ENCODE peak calls at places on chromosomes 4 and X, in nine cellular contexts. N, X, H, M, F, O, T, W and B are unnamed samples.

GRCh38 chr4:17111959-17112659 is 213.7 kb upstream of the LDB2 start:
- DNase-seq in N (no peak), X (peak), H (no peak), M (no peak), F (no peak), O (peak), T (peak), W (peak), B (peak)

GRCh38 chr4:38842998-38843397 is 13.6 kb downstream of the TLR6 start:
- DNase-seq in N (no peak), X (no peak), H (no peak), M (no peak), F (no peak), O (no peak), T (no peak), W (no peak), B (no peak)

GRCh38 chrX:131821945-131822622 is 201.0 kb upstream of the STK26 start:
- DNase-seq in N (no peak), X (no peak), H (peak), M (peak), F (no peak), O (peak), T (no peak), W (no peak), B (no peak)

GRCh38 chrX:107480272-107480671 is 30.8 kb downstream of the FRMPD3 start:
- DNase-seq in N (no peak), X (no peak), H (no peak), M (no peak), F (no peak), O (no peak), T (no peak), W (no peak), B (no peak)

GRCh38 chrX:134764202-134764785 is 106.0 kb upstream of the PLAC1 start:
- DNase-seq in N (peak), X (peak), H (peak), M (no peak), F (peak), O (peak), T (peak), W (no peak), B (peak)

GRCh38 chr4:63670735-63671134 is 738.5 kb downstream of the TECRL start:
- DNase-seq in N (no peak), X (no peak), H (no peak), M (no peak), F (no peak), O (no peak), T (no peak), W (no peak), B (no peak)

GRCh38 chrX:154096140-154097002 is 1.1 kb downstream of the MECP2 start:
- DNase-seq in N (no peak), X (peak), H (peak), M (no peak), F (no peak), O (no peak), T (peak), W (no peak), B (peak)

GRCh38 chr4:157315968-157316367 is 95.4 kb downstream of the GRIA2 start:
- DNase-seq in N (no peak), X (no peak), H (no peak), M (no peak), F (peak), O (no peak), T (no peak), W (no peak), B (no peak)

GRCh38 chrX:153375571-153375970 is 25.6 kb downstream of the PNMA6E start:
- DNase-seq in N (no peak), X (no peak), H (no peak), M (no peak), F (no peak), O (no peak), T (no peak), W (no peak), B (no peak)

GRCh38 chr4:163866728-163867313 is 372.3 kb downstream of the TMA16 start:
- DNase-seq in N (no peak), X (no peak), H (no peak), M (no peak), F (no peak), O (no peak), T (no peak), W (no peak), B (no peak)

GRCh38 chr4:147901886-147902285 is 170.0 kb downstream of the ARHGAP10 start:
- DNase-seq in N (no peak), X (no peak), H (no peak), M (no peak), F (no peak), O (no peak), T (no peak), W (no peak), B (no peak)

GRCh38 chr4:788006-788635 is 37.8 kb downstream of the CPLX1 start:
- DNase-seq in N (no peak), X (no peak), H (no peak), M (no peak), F (no peak), O (no peak), T (no peak), W (no peak), B (no peak)

GRCh38 chr4:785332-786073 is 40.4 kb downstream of the CPLX1 start:
- DNase-seq in N (no peak), X (no peak), H (no peak), M (no peak), F (no peak), O (no peak), T (no peak), W (peak), B (no peak)

GRCh38 chr4:786074-786741 is 39.7 kb downstream of the CPLX1 start:
- DNase-seq in N (no peak), X (no peak), H (no peak), M (no peak), F (no peak), O (no peak), T (no peak), W (no peak), B (no peak)

GRCh38 chr4:787561-787981 is 38.4 kb downstream of the CPLX1 start:
- DNase-seq in N (no peak), X (no peak), H (no peak), M (no peak), F (no peak), O (peak), T (no peak), W (no peak), B (no peak)

DNA sequence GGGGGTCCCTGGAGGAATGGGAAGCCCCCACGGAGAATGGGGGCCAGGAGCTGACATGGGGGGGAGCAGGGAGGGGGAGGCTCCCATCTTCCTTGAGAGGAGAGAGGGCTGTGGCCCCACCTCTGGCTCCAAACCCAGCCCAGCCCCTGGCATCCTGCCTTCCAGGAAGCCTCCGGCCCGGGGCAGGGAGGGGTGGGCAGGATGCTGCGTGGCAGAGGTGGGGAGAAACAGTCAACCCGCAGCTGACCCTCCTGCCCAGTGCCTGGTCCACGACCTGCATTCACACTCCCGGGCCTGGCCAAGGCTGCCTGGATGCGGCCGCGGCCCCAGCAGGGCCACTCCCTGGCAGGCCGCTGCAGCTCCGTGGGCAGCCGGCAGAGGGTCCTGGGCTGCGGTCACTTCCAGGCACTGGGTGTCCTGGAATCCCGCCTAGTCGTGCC is 39.0 kb downstream of the CPLX1 start:
- DNase-seq in N (no peak), X (no peak), H (no peak), M (no peak), F (peak), O (peak), T (no peak), W (no peak), B (no peak)
- TF ChIP-seq MAX in N (no peak), X (no peak), H (no peak), M (no peak), F (no peak), O (no peak), T (no peak), W (no peak), B (no peak)

GRCh38 chrX:71099736-71100135 is 4.1 kb downstream of the FOXO4 start:
- DNase-seq in N (no peak), X (no peak), H (no peak), M (no peak), F (no peak), O (no peak), T (no peak), W (peak), B (no peak)

GRCh38 chrX:71096702-71097032 is 1.0 kb downstream of the FOXO4 start:
- DNase-seq in N (no peak), X (no peak), H (no peak), M (no peak), F (no peak), O (no peak), T (no peak), W (no peak), B (no peak)

GRCh38 chrX:71095971-71096701 is 485 bp downstream of the FOXO4 start:
- DNase-seq in N (peak), X (peak), H (no peak), M (no peak), F (peak), O (peak), T (no peak), W (no peak), B (peak)

GRCh38 chrX:71098951-71099506 is 3.4 kb downstream of the FOXO4 start:
- DNase-seq in N (no peak), X (no peak), H (no peak), M (no peak), F (no peak), O (no peak), T (no peak), W (no peak), B (no peak)

DNA sequence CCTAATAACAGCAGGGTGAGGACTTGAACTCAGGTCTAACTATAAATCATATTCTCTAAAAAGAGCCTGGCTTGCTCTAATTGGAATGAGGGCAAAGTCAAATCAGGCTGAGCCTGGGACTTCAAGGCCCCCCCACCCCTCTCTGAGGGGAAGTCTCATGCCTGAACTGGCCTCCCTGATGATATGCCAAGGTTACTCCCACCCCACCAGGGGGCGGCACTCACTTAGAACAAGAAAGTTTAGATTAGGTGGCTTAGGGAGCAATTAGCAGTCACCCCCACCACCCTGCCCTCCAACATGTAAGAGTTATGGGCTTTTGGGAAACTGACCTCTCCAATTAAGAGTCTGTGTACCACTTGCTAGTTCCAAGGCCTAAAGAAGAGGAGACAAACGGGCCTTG is 2.7 kb downstream of the FOXO4 start:
- DNase-seq in N (peak), X (peak), H (peak), M (no peak), F (peak), O (peak), T (no peak), W (no peak), B (peak)
- H3K4me3 ChIP-seq in N (no peak), X (no peak), H (no peak), M (no peak), F (no peak), O (no peak), T (no peak), W (no peak), B (no peak)

DNA sequence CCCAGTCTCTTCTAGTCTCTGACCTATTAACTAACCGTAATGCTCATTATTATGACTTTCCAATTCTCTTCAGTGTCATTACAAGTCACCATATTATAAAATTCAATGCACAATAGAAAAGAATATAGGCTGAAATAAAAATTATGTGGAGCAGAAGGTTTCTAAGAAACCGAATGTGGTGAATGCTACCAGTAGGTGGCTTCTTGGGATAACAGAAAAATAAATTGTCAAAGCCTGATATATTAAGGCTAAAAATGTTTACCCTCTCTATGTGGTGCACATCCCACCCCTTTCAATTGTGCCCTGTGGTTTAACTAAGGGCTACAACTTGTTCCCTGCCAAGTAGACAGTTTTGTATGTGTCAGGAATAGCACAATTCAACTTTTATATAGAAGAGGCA is 624.6 kb upstream of the TECRL start:
- DNase-seq in N (no peak), X (no peak), H (no peak), M (no peak), F (no peak), O (no peak), T (no peak), W (no peak), B (no peak)
- TF ChIP-seq CTCF in N (no peak), X (no peak), H (no peak), M (no peak), F (no peak), O (peak), T (no peak), W (no peak), B (no peak)

GRCh38 chrX:771536-771935 is 140.9 kb downstream of the SHOX start:
- DNase-seq in N (no peak), X (no peak), H (no peak), M (no peak), F (no peak), O (no peak), T (no peak), W (no peak), B (no peak)

GRCh38 chrX:768596-768995 is 138.0 kb downstream of the SHOX start:
- DNase-seq in N (no peak), X (no peak), H (no peak), M (no peak), F (no peak), O (no peak), T (no peak), W (no peak), B (no peak)

GRCh38 chrX:773292-774025 is 142.9 kb downstream of the SHOX start:
- DNase-seq in N (no peak), X (no peak), H (no peak), M (no peak), F (no peak), O (no peak), T (no peak), W (no peak), B (no peak)

GRCh38 chrX:774536-774935 is 143.9 kb downstream of the SHOX start:
- DNase-seq in N (no peak), X (no peak), H (no peak), M (no peak), F (no peak), O (no peak), T (no peak), W (no peak), B (no peak)

DNA sequence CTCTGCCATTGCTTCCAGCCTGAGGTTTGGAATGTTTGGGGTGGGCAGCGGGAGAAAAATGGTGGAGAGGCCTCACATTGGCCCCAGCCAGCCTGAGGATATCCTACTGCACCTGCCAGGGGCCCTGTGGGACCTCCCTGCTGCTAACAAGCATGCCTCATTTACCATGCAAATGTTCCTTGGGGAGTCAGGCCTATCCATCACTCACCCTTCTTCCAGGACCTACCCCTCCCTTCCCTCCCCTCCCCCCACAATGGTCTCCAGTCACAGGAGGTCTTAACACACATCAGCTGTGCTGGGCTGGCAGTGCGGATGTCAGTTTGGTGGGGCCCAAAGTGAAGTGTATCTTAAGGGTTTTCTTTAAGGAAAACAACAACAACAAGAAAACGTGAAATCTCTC is 139.2 kb downstream of the SHOX start:
- DNase-seq in N (no peak), X (no peak), H (no peak), M (no peak), F (no peak), O (no peak), T (no peak), W (no peak), B (no peak)
- TF ChIP-seq MAX in N (no peak), X (no peak), H (no peak), M (no peak), F (no peak), O (no peak), T (no peak), W (peak), B (no peak)

GRCh38 chrX:139936259-139936658 is 3.4 kb upstream of the ATP11C start:
- DNase-seq in N (peak), X (no peak), H (peak), M (no peak), F (no peak), O (no peak), T (no peak), W (no peak), B (peak)
- H3K4me3 ChIP-seq in N (no peak), X (no peak), H (no peak), M (no peak), F (no peak), O (no peak), T (no peak), W (no peak), B (no peak)

GRCh38 chr4:183659029-183659870 is at the start of the genes RWDD4 and TRAPPC11:
- DNase-seq in N (peak), X (peak), H (peak), M (peak), F (peak), O (peak), T (peak), W (peak), B (peak)
- TF ChIP-seq CTCF in N (no peak), X (no peak), H (no peak), M (no peak), F (peak), O (no peak), T (peak), W (no peak), B (no peak)

DNA sequence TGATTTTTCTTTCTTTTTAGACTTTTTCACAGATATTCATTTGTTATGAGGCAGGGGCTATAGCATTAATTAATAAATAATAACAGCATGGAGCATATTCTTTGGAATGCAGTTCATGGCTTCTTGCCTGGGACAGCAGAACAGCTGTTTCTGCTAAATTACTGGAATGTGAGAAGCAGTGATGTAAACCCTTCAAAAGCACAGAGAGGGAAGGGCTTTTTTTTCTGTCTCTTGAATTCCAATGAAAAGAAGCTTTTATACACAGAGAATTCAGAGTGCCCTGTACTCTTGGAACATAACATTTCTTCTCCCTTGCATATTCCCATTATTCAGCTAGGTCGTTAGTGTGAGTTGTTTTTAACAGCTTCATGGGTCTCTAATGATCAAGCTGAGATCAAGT is 28.5 kb upstream of the ANK2 start:
- DNase-seq in N (no peak), X (no peak), H (no peak), M (no peak), F (no peak), O (no peak), T (no peak), W (no peak), B (no peak)
- TF ChIP-seq MAX in N (no peak), X (no peak), H (no peak), M (no peak), F (no peak), O (no peak), T (no peak), W (no peak), B (no peak)

GRCh38 chr4:15078682-15079642 is 76.7 kb downstream of the CPEB2 start:
- DNase-seq in N (no peak), X (no peak), H (no peak), M (no peak), F (no peak), O (no peak), T (no peak), W (no peak), B (peak)
- H3K4me3 ChIP-seq in N (no peak), X (no peak), H (no peak), M (no peak), F (no peak), O (no peak), T (no peak), W (no peak), B (no peak)

GRCh38 chrX:46547857-46548256 is 2.6 kb upstream of the ZNF674 start:
- DNase-seq in N (peak), X (no peak), H (peak), M (no peak), F (peak), O (no peak), T (peak), W (no peak), B (no peak)

GRCh38 chrX:46549914-46550313 is 4.7 kb upstream of the ZNF674 start:
- DNase-seq in N (no peak), X (no peak), H (no peak), M (no peak), F (no peak), O (no peak), T (no peak), W (no peak), B (no peak)

GRCh38 chrX:46543441-46543840 is 1.8 kb downstream of the ZNF674 start:
- DNase-seq in N (no peak), X (no peak), H (no peak), M (no peak), F (no peak), O (no peak), T (no peak), W (no peak), B (peak)

DNA sequence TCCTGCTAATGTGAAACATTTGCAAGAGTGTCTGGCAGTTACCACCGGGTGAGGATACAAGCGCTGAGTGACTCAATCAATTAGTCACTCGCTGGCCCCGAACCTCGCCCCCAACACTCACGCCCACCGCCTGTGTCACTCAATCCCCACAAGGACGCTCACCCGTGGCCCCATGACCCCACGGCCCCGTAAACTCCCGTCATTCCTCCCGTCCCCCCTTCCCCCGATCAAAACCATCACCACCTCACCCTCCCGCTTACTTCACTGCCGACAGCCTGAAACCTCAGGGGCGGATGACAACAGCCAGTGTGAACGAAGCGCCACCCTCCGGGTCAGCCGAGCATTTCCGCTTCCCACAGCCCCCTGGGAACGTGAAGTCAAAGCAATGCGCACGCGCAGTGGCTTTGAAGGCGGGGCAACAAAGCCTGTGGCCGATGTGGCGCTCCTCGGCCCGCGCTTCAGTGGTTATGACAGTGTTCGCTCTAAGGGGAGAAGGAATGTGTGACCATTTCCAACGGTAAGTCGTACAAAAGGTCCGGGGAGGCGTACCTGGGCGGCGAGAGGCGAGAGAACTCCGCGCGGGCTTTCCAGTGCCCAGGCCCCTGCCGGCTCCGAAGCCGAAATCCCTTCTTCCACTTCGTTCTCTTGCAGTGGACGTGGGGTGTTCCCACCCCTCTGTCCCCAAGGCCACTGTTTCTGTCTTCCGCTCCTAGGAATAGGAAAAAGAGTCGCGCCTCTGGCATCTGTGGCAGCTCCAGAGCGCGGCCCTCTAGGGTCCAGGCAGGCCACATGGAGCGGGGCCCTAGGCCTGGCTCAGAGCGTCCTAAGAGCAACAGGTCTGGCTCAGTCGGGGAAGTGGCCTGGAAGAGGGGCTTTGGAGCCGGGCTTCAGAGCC is at the start of gene ZNF674:
- DNase-seq in N (peak), X (peak), H (peak), M (peak), F (peak), O (peak), T (peak), W (peak), B (peak)
- TF ChIP-seq CTCF in N (peak), X (peak), H (no peak), M (peak), F (peak), O (peak), T (peak), W (peak), B (peak)